ENCODE peak calls at places on chromosomes 13 and 19, in seven cellular contexts. Q is M059J; Z is CD8-positive, alpha-beta memory T cell; F is NCI-H524 treated with DMSO at 0.1 percent for 48 hours; W is hepatic stellate cell; L is T follicular helper cell; S is H9. M is an unnamed sample.

GRCh38 chr19:2923510-2923909 is 21.3 kb downstream of the ZNF77 start:
- DNase-seq in Q (peak; percentile 34), Z (no peak), F (no peak), W (no peak), L (no peak), S (no peak), M (no peak)

GRCh38 chr19:40223135-40223822 is 3.2 kb downstream of the CCNP start:
- DNase-seq in Q (no peak), Z (peak; percentile 38), F (no peak), W (no peak), L (peak; percentile 22), S (peak; percentile 98), M (peak; percentile 28)

GRCh38 chr13:98476538-98476966 is 100.4 kb downstream of the STK24 start:
- DNase-seq in Q (peak; percentile 95), Z (peak; percentile 76), F (no peak), W (peak; percentile 95), L (peak; percentile 77), S (peak; percentile 77), M (peak; percentile 63)

GRCh38 chr19:4676955-4677731 is 7.0 kb upstream of the MYDGF start:
- DNase-seq in Q (peak; percentile 16), Z (no peak), F (peak; percentile 69), W (peak; percentile 43), L (no peak), S (peak; percentile 90), M (no peak)

GRCh38 chr13:79995334-79995733 is 345.6 kb downstream of the SPRY2 start:
- DNase-seq in Q (peak; percentile 90), Z (no peak), F (no peak), W (no peak), L (no peak), S (no peak), M (no peak)

GRCh38 chr13:75279834-75280369 is 202.1 kb downstream of the TBC1D4 start:
- DNase-seq in Q (no peak), Z (no peak), F (no peak), W (no peak), L (no peak), S (no peak), M (no peak)

GRCh38 chr13:83691966-83692365 is 190.3 kb downstream of the SLITRK1 start:
- DNase-seq in Q (peak; percentile 1), Z (no peak), F (no peak), W (no peak), L (no peak), S (no peak), M (no peak)

GRCh38 chr13:32284927-32285632 is 30.1 kb downstream of the ZAR1L start:
- DNase-seq in Q (peak; percentile 86), Z (no peak), F (no peak), W (peak; percentile 47), L (no peak), S (no peak), M (no peak)

GRCh38 chr13:60591348-60591747 is 194.3 kb downstream of the TDRD3 start:
- DNase-seq in Q (peak; percentile 91), Z (no peak), F (no peak), W (peak; percentile 10), L (no peak), S (no peak), M (no peak)

GRCh38 chr13:48304132-48304876 is 753 bp downstream of the RB1 start:
- DNase-seq in Q (peak; percentile 64), Z (peak; percentile 52), F (no peak), W (peak; percentile 48), L (no peak), S (no peak), M (peak; percentile 51)

GRCh38 chr13:29523199-29523931 is 72.1 kb downstream of the SLC7A1 start:
- DNase-seq in Q (no peak), Z (no peak), F (no peak), W (no peak), L (no peak), S (no peak), M (no peak)

GRCh38 chr13:30396434-30397075 is 25.7 kb upstream of the UBE2L5 start:
- DNase-seq in Q (peak; percentile 66), Z (no peak), F (no peak), W (no peak), L (no peak), S (no peak), M (no peak)

GRCh38 chr19:46733693-46734240 is 12.1 kb upstream of the FKRP start:
- DNase-seq in Q (peak; percentile 29), Z (no peak), F (no peak), W (no peak), L (no peak), S (no peak), M (no peak)

GRCh38 chr13:78753457-78753856 is 94.5 kb upstream of the OBI1 start:
- DNase-seq in Q (no peak), Z (no peak), F (no peak), W (no peak), L (no peak), S (no peak), M (no peak)

GRCh38 chr19:29418106-29418684 is 107.6 kb upstream of the VSTM2B start:
- DNase-seq in Q (no peak), Z (no peak), F (no peak), W (no peak), L (no peak), S (no peak), M (no peak)

GRCh38 chr19:43766755-43767043 is 11.9 kb upstream of the SMG9 start:
- DNase-seq in Q (no peak), Z (no peak), F (no peak), W (no peak), L (no peak), S (no peak), M (no peak)

M was measured in naive thymus-derived CD8-positive, alpha-beta T cell.